ENCODE peak calls at places on chromosome 6, in four cellular contexts. One of them, this sample, is unnamed.

GRCh38 chr6:52285174-52286068 is 879 bp upstream of the MCM3 start:
- DNase-seq in iPS-NIHi11: no peak
- DNase-seq in left cardiac atrium: no peak
- DNase-seq in PC-9: no peak
- DNase-seq in this sample: no peak

GRCh38 chr6:137743493-137743892 is 123.6 kb upstream of the TNFAIP3 start:
- DNase-seq in iPS-NIHi11: no peak
- DNase-seq in left cardiac atrium: no peak
- DNase-seq in PC-9: peak; percentile 83
- DNase-seq in this sample: no peak

GRCh38 chr6:134249759-134250602 is 67.9 kb downstream of the SGK1 start:
- DNase-seq in iPS-NIHi11: no peak
- DNase-seq in left cardiac atrium: no peak
- DNase-seq in PC-9: no peak
- DNase-seq in this sample: no peak

GRCh38 chr6:81890846-81891245 is 138.4 kb upstream of the TENT5A start:
- DNase-seq in iPS-NIHi11: no peak
- DNase-seq in left cardiac atrium: no peak
- DNase-seq in PC-9: no peak
- DNase-seq in this sample: no peak

GRCh38 chr6:23114812-23115504 is 545.6 kb downstream of the HDGFL1 start:
- DNase-seq in iPS-NIHi11: no peak
- DNase-seq in left cardiac atrium: no peak
- DNase-seq in PC-9: no peak
- DNase-seq in this sample: no peak

GRCh38 chr6:24357336-24358218 is at the start of gene DCDC2:
- DNase-seq in iPS-NIHi11: peak; percentile 30
- DNase-seq in left cardiac atrium: peak; percentile 29
- DNase-seq in PC-9: peak; percentile 74
- DNase-seq in this sample: peak; percentile 25

GRCh38 chr6:1124885-1125284 is 187.0 kb upstream of the FOXQ1 start:
- DNase-seq in iPS-NIHi11: no peak
- DNase-seq in left cardiac atrium: no peak
- DNase-seq in PC-9: no peak
- DNase-seq in this sample: no peak

GRCh38 chr6:151044465-151045441 is 179.3 kb downstream of the MTHFD1L start:
- DNase-seq in iPS-NIHi11: peak; percentile 45
- DNase-seq in left cardiac atrium: peak; percentile 68
- DNase-seq in PC-9: peak; percentile 97
- DNase-seq in this sample: no peak

GRCh38 chr6:43772571-43773049 is 2.6 kb downstream of the VEGFA start:
- DNase-seq in iPS-NIHi11: peak; percentile 52
- DNase-seq in left cardiac atrium: peak; percentile 49
- DNase-seq in PC-9: peak; percentile 18
- DNase-seq in this sample: no peak

GRCh38 chr6:3612341-3613041 is 139.0 kb downstream of the PXDC1 start:
- DNase-seq in iPS-NIHi11: no peak
- DNase-seq in left cardiac atrium: no peak
- DNase-seq in PC-9: peak; percentile 94
- DNase-seq in this sample: no peak

GRCh38 chr6:150243620-150244314 is 100.9 kb downstream of the PPP1R14C start:
- DNase-seq in iPS-NIHi11: no peak
- DNase-seq in left cardiac atrium: no peak
- DNase-seq in PC-9: no peak
- DNase-seq in this sample: no peak

GRCh38 chr6:107490568-107491058 is 696 bp downstream of the SOBP start:
- DNase-seq in iPS-NIHi11: no peak
- DNase-seq in left cardiac atrium: peak; percentile 29
- DNase-seq in PC-9: no peak
- DNase-seq in this sample: no peak

GRCh38 chr6:166441641-166442078 is 58.9 kb upstream of the MPC1 start:
- DNase-seq in iPS-NIHi11: no peak
- DNase-seq in left cardiac atrium: no peak
- DNase-seq in PC-9: no peak
- DNase-seq in this sample: no peak